ENCODE peak calls at places on chromosomes 6 and 20, in five cellular contexts. O is D721Med; B is GM04504; H is stimulated activated CD8-positive, alpha-beta memory T cell treated with anti-CD3 and anti-CD28 coated beads, Interleukin-7, amount 100 ng/mL, for 4 hours; L is D341Med. J is an unnamed sample.

GRCh38 chr20:58700823-58701222 is 8.2 kb downstream of the NPEPL1 start:
- DNase-seq in O (no peak), B (no peak), H (no peak), L (no peak), J (no peak)

GRCh38 chr6:133743621-133744020 is 145.3 kb upstream of the TCF21 start:
- DNase-seq in O (no peak), B (no peak), H (no peak), L (no peak), J (no peak)

GRCh38 chr20:44702776-44703175 is 12.4 kb upstream of the CCN5 start:
- DNase-seq in O (no peak), B (peak; percentile 87), H (no peak), L (no peak), J (no peak)

GRCh38 chr6:55886185-55886836 is 10.9 kb upstream of the BMP5 start:
- DNase-seq in O (no peak), B (no peak), H (no peak), L (no peak), J (no peak)

GRCh38 chr6:16358531-16359138 is 120.2 kb downstream of the GMPR start:
- DNase-seq in O (no peak), B (no peak), H (no peak), L (no peak), J (no peak)

GRCh38 chr6:44169886-44170570 is 11.4 kb downstream of the CAPN11 start:
- DNase-seq in O (no peak), B (no peak), H (no peak), L (no peak), J (no peak)

GRCh38 chr20:15654208-15654649 is 919.0 kb downstream of the KIF16B start:
- DNase-seq in O (no peak), B (no peak), H (no peak), L (peak; percentile 73), J (peak; percentile 44)

GRCh38 chr20:45257161-45257560 is 2.8 kb upstream of the SLPI start:
- DNase-seq in O (no peak), B (no peak), H (no peak), L (no peak), J (no peak)

J was measured in NCI-H460.